ENCODE peak calls at places on chromosomes 5 and 9, in six cellular contexts. J is K562, X is GM23338, I is HepG2, A is HCT116, H is A549. F is an unnamed sample.

GRCh38 chr9:112158629-112159228 is 16.4 kb downstream of the SUSD1 start:
- DNase-seq in J (no peak), X (no peak), I (no peak), A (no peak), H (no peak), F (no peak)

GRCh38 chr9:28841795-28842194 is 1268.5 kb upstream of the C9orf72 start:
- DNase-seq in J (no peak), X (no peak), I (no peak), A (no peak), H (no peak), F (no peak)

GRCh38 chr5:103466494-103466893 is 96.1 kb downstream of the NUDT12 start:
- DNase-seq in J (no peak), X (no peak), I (no peak), A (no peak), H (no peak), F (no peak)

GRCh38 chr9:12538842-12539584 is 154.2 kb upstream of the TYRP1 start:
- DNase-seq in J (no peak), X (peak), I (no peak), A (no peak), H (no peak), F (no peak)

GRCh38 chr5:74514888-74515551 is 125.5 kb downstream of the ENC1 start:
- DNase-seq in J (no peak), X (no peak), I (peak), A (no peak), H (no peak), F (no peak)

GRCh38 chr9:130173462-130173876 is 1.3 kb downstream of the NCS1 start:
- DNase-seq in J (no peak), X (peak), I (no peak), A (no peak), H (no peak), F (no peak)

GRCh38 chr9:75866273-75866871 is 24.1 kb upstream of the PCSK5 start:
- DNase-seq in J (peak), X (peak), I (peak), A (peak), H (no peak), F (no peak)

GRCh38 chr5:150497274-150497988 is 10.5 kb upstream of the NDST1 start:
- DNase-seq in J (no peak), X (no peak), I (no peak), A (peak), H (peak), F (peak)

GRCh38 chr5:96388186-96388585 is 44.9 kb downstream of the PCSK1 start:
- DNase-seq in J (no peak), X (no peak), I (no peak), A (no peak), H (no peak), F (no peak)

GRCh38 chr9:133048595-133048994 is 13.2 kb upstream of the CEL start:
- DNase-seq in J (peak), X (peak), I (no peak), A (peak), H (peak), F (no peak)

GRCh38 chr9:17536027-17536426 is 42.8 kb upstream of the SH3GL2 start:
- DNase-seq in J (no peak), X (no peak), I (no peak), A (no peak), H (no peak), F (no peak)

GRCh38 chr5:55306641-55307382 is 682 bp downstream of the DHX29 start:
- DNase-seq in J (peak), X (no peak), I (peak), A (no peak), H (peak), F (no peak)

GRCh38 chr9:28808042-28808441 is 1234.8 kb upstream of the C9orf72 start:
- DNase-seq in J (no peak), X (no peak), I (no peak), A (no peak), H (no peak), F (no peak)

GRCh38 chr5:1464096-1464446 is 18.8 kb upstream of the SLC6A3 start:
- DNase-seq in J (no peak), X (no peak), I (no peak), A (no peak), H (no peak), F (no peak)

GRCh38 chr5:27748847-27749246 is 710.5 kb upstream of the CDH9 start:
- DNase-seq in J (no peak), X (no peak), I (no peak), A (no peak), H (no peak), F (no peak)

GRCh38 chr9:131522257-131523085 is 8.6 kb downstream of the UCK1 start:
- DNase-seq in J (no peak), X (no peak), I (no peak), A (no peak), H (no peak), F (no peak)

GRCh38 chr5:31036407-31036806 is 157.1 kb upstream of the CDH6 start:
- DNase-seq in J (no peak), X (no peak), I (no peak), A (no peak), H (no peak), F (no peak)

GRCh38 chr5:147169399-147169798 is 65.4 kb upstream of the STK32A start:
- DNase-seq in J (no peak), X (no peak), I (peak), A (no peak), H (no peak), F (no peak)

GRCh38 chr9:36033788-36034187 is 2.9 kb upstream of the RECK start:
- DNase-seq in J (no peak), X (no peak), I (no peak), A (no peak), H (no peak), F (no peak)

GRCh38 chr9:104986096-104986495 is 58.1 kb upstream of the ABCA1 start:
- DNase-seq in J (no peak), X (no peak), I (no peak), A (no peak), H (no peak), F (no peak)

GRCh38 chr5:77845273-77845646 is 69.1 kb upstream of the TBCA start:
- DNase-seq in J (no peak), X (no peak), I (no peak), A (no peak), H (no peak), F (no peak)

GRCh38 chr9:77546391-77546790 is 101.7 kb downstream of the GNA14 start:
- DNase-seq in J (no peak), X (peak), I (no peak), A (no peak), H (no peak), F (no peak)

GRCh38 chr5:10590226-10591047 is 26.6 kb downstream of the ANKRD33B start:
- DNase-seq in J (peak), X (peak), I (no peak), A (no peak), H (peak), F (no peak)

GRCh38 chr9:93436218-93436617 is 15.3 kb upstream of the FAM120A start:
- DNase-seq in J (no peak), X (no peak), I (no peak), A (no peak), H (no peak), F (no peak)

GRCh38 chr5:142973932-142974331 is 203.8 kb downstream of the ARHGAP26 start:
- DNase-seq in J (no peak), X (no peak), I (no peak), A (no peak), H (no peak), F (no peak)

GRCh38 chr9:122897969-122898368 is 7.2 kb downstream of the RC3H2 start:
- DNase-seq in J (no peak), X (no peak), I (no peak), A (no peak), H (no peak), F (no peak)

GRCh38 chr9:5786370-5787127 is 46.4 kb downstream of the ERMP1 start:
- DNase-seq in J (no peak), X (no peak), I (no peak), A (no peak), H (no peak), F (no peak)

GRCh38 chr5:119551819-119552218 is 77.5 kb upstream of the FAM170A start:
- DNase-seq in J (no peak), X (no peak), I (no peak), A (no peak), H (no peak), F (no peak)

GRCh38 chr5:17343675-17344074 is 126.2 kb downstream of the BASP1 start:
- DNase-seq in J (peak), X (no peak), I (no peak), A (peak), H (peak), F (peak)

GRCh38 chr5:119524461-119524860 is 72.2 kb downstream of the HSD17B4 start:
- DNase-seq in J (no peak), X (no peak), I (peak), A (no peak), H (no peak), F (no peak)

GRCh38 chr9:26058111-26058895 is 380.1 kb upstream of the TUSC1 start:
- DNase-seq in J (no peak), X (no peak), I (no peak), A (no peak), H (no peak), F (no peak)

GRCh38 chr5:135546014-135546413 is 10.2 kb upstream of the NEUROG1 start:
- DNase-seq in J (no peak), X (peak), I (no peak), A (no peak), H (no peak), F (no peak)

GRCh38 chr9:34158362-34158869 is 20.4 kb upstream of the UBAP1 start:
- DNase-seq in J (peak), X (no peak), I (peak), A (no peak), H (peak), F (no peak)

GRCh38 chr5:134874831-134875655 is 872 bp downstream of the TXNDC15 start:
- DNase-seq in J (peak), X (peak), I (peak), A (no peak), H (peak), F (peak)

GRCh38 chr5:118247468-118247867 is 740.9 kb downstream of the DTWD2 start:
- DNase-seq in J (no peak), X (no peak), I (no peak), A (no peak), H (no peak), F (no peak)

GRCh38 chr5:159171274-159171673 is 38.1 kb downstream of the RNF145 start:
- DNase-seq in J (no peak), X (no peak), I (no peak), A (no peak), H (no peak), F (no peak)

GRCh38 chr5:159178978-159179377 is 30.4 kb downstream of the RNF145 start:
- DNase-seq in J (peak), X (no peak), I (peak), A (peak), H (peak), F (peak)

GRCh38 chr5:159175547-159175946 is 33.8 kb downstream of the RNF145 start:
- DNase-seq in J (no peak), X (no peak), I (no peak), A (no peak), H (no peak), F (no peak)

GRCh38 chr5:159170021-159170420 is 39.3 kb downstream of the RNF145 start:
- DNase-seq in J (no peak), X (no peak), I (no peak), A (no peak), H (no peak), F (no peak)

GRCh38 chr5:159174511-159175168 is 34.7 kb downstream of the RNF145 start:
- DNase-seq in J (no peak), X (no peak), I (no peak), A (no peak), H (no peak), F (no peak)
- TF ChIP-seq REST in J (no peak), X (no peak), I (no peak), A (no peak), H (no peak), F (no peak)

GRCh38 chr5:129971684-129972083 is 67.4 kb downstream of the CHSY3 start:
- DNase-seq in J (no peak), X (no peak), I (no peak), A (no peak), H (no peak), F (no peak)
- H3K4me3 ChIP-seq in J (no peak), X (no peak), I (no peak), A (no peak), H (no peak), F (no peak)

GRCh38 chr9:114301798-114302565 is 20.9 kb upstream of the ORM1 start:
- DNase-seq in J (no peak), X (no peak), I (no peak), A (no peak), H (no peak), F (no peak)
- TF ChIP-seq REST in J (no peak), X (no peak), I (no peak), A (no peak), H (no peak), F (no peak)

GRCh38 chr5:153964201-153965101 is 74.3 kb downstream of the FAM114A2 start:
- DNase-seq in J (no peak), X (peak), I (no peak), A (no peak), H (no peak), F (no peak)
- H3K4me3 ChIP-seq in J (no peak), X (peak), I (no peak), A (no peak), H (no peak), F (peak)

GRCh38 chr5:65856520-65856919 is 69.9 kb upstream of the ERBIN start:
- DNase-seq in J (no peak), X (no peak), I (no peak), A (no peak), H (no peak), F (no peak)
- TF ChIP-seq REST in J (no peak), X (no peak), I (no peak), A (no peak), H (no peak), F (no peak)

DNA sequence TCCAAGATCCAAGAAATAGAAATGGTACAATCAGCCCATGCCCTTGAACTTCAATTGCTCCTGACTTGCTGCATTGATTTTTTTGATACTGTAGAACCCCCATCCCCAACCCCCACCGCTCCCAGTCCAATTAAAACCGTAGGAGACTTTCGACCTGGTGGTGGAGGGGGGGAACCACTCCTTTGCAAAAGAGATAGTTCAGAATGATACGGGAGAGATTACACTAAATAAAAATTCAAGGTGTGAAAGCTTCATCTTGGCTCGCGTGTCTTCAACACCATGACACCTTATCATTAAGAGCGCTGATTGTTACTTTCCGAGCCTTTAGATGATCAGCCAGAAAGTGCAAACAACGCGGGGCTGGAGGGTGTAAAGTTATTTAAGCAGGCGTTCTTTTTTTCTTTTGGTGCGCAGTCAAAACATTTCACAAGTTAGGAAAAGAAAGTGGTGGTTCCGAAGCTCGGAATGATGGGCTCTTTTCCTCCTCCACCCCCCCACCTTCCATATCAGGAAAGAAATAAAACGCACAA is 1.3 kb upstream of the ZNF462 start:
- DNase-seq in J (no peak), X (no peak), I (no peak), A (no peak), H (no peak), F (no peak)
- H3K4me3 ChIP-seq in J (no peak), X (peak), I (no peak), A (peak), H (peak), F (peak)

GRCh38 chr5:156201793-156202388 is 125.1 kb upstream of the SGCD start:
- DNase-seq in J (no peak), X (no peak), I (no peak), A (no peak), H (peak), F (no peak)
- TF ChIP-seq REST in J (no peak), X (no peak), I (no peak), A (no peak), H (no peak), F (no peak)

DNA sequence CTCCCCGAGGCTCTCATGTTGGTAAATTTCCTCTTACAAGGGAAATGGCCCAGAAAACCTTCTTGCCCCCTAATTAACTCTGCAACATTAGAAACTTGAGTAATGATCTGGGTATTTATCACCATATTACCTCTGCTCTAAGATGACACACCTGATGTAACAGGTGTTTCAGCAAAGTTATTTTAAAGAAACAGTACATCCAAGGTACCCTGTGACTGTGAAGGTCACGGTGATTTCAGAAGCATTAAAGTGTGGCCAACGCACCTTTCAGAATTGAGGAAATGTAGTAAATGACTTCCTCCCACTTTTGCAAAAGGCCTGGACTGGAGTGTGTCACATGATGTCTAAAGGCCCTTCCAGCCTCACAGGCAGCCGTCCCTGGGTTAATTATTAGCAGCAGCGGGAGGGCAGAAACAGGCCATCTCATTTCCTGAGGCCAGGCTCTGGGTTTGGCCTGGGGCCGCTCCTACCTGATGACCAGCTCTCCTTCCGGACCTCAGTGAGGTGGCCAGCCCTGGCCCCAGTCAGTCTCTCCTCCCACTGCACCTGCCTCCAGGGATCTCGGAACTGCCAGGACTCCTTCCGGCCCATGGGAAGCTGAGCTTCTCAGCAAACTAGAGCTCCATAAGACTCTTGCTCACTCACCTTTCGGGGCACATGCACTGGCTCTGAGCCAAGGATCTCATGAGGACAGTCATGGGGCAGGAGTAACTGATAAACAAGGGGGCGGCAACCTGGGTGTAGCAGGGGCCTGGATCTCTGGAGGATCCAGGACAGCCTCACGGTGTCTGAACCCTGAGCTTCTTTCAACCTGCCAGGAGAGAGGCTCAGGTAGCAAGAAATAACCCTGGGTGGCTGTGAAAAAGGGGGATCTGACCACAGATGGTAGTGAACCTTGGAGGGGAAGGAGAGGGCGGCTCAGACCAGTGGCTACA is 20.6 kb downstream of the PTPN3 start:
- DNase-seq in J (peak), X (no peak), I (peak), A (peak), H (peak), F (no peak)
- H3K4me3 ChIP-seq in J (no peak), X (no peak), I (peak), A (peak), H (no peak), F (no peak)

GRCh38 chr5:177540438-177540837 is 13.9 kb downstream of the FAM193B start:
- DNase-seq in J (no peak), X (no peak), I (no peak), A (no peak), H (no peak), F (no peak)
- TF ChIP-seq REST in J (no peak), X (no peak), I (no peak), A (no peak), H (no peak), F (no peak)

DNA sequence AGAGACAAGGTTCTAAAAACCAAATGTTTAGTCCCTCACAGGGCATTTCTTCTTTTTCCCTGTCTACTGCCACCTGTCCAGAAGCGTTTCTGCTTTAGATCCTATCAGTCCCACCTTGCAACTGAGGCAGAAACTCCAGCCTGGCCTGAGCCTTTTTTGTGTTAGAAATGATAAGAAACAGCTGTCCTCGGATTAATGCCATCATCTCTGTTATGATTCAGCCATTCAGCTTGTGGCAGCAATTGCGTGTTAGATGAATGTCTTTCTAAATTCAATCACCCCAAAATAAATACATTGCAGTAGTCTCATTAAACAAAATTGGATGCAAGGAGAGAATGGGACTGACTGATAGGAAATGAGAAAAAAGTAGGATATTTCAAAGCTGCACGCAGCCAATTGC is 28.3 kb upstream of the FRMPD1 start:
- DNase-seq in J (no peak), X (no peak), I (no peak), A (no peak), H (no peak), F (no peak)
- H3K4me3 ChIP-seq in J (no peak), X (no peak), I (no peak), A (no peak), H (no peak), F (no peak)

F was measured in Panc1.